ENCODE peak calls at places on chromosomes 11 and 22, in five cellular contexts. One of them, this sample, is unnamed. For H3K27me3, the result is how much of the 10 kb centered on the place peaks cover.

GRCh38 chr11:65891180-65892136 is 985 bp downstream of the CCDC85B start:
- DNase-seq in tibial nerve: no peak
- DNase-seq in psoas muscle: peak
- DNase-seq in foreskin keratinocyte: no peak
- DNase-seq in esophagus squamous epithelium: no peak
- DNase-seq in this sample: no peak

GRCh38 chr11:11782532-11783110 is 59.2 kb upstream of the USP47 start:
- DNase-seq in tibial nerve: no peak
- DNase-seq in psoas muscle: no peak
- DNase-seq in foreskin keratinocyte: no peak
- DNase-seq in esophagus squamous epithelium: no peak
- DNase-seq in this sample: no peak

GRCh38 chr11:23336961-23337360 is 476.7 kb upstream of the CCDC179 start:
- DNase-seq in tibial nerve: no peak
- DNase-seq in psoas muscle: no peak
- DNase-seq in foreskin keratinocyte: no peak
- DNase-seq in esophagus squamous epithelium: no peak
- DNase-seq in this sample: no peak

GRCh38 chr11:10916674-10917073 is 58.8 kb upstream of the ZBED5 start:
- DNase-seq in tibial nerve: no peak
- DNase-seq in psoas muscle: no peak
- DNase-seq in foreskin keratinocyte: no peak
- DNase-seq in esophagus squamous epithelium: no peak
- DNase-seq in this sample: no peak

GRCh38 chr22:50218996-50219727 is 18.4 kb downstream of the SELENOO start:
- DNase-seq in tibial nerve: peak
- DNase-seq in psoas muscle: peak
- DNase-seq in foreskin keratinocyte: peak
- DNase-seq in esophagus squamous epithelium: no peak
- DNase-seq in this sample: peak

GRCh38 chr22:49298834-49299750 is 528.6 kb downstream of the BRD1 start:
- DNase-seq in tibial nerve: no peak
- DNase-seq in psoas muscle: no peak
- DNase-seq in foreskin keratinocyte: no peak
- DNase-seq in esophagus squamous epithelium: no peak
- DNase-seq in this sample: no peak

GRCh38 chr22:46673205-46673604 is 53.0 kb downstream of the GRAMD4 start:
- DNase-seq in tibial nerve: no peak
- DNase-seq in psoas muscle: no peak
- DNase-seq in foreskin keratinocyte: no peak
- DNase-seq in esophagus squamous epithelium: no peak
- DNase-seq in this sample: no peak

GRCh38 chr22:38025514-38025913 is 31.7 kb upstream of the PICK1 start:
- DNase-seq in tibial nerve: no peak
- DNase-seq in psoas muscle: no peak
- DNase-seq in foreskin keratinocyte: no peak
- DNase-seq in esophagus squamous epithelium: no peak
- DNase-seq in this sample: no peak

GRCh38 chr11:11806586-11806985 is 35.2 kb upstream of the USP47 start:
- DNase-seq in tibial nerve: no peak
- DNase-seq in psoas muscle: no peak
- DNase-seq in foreskin keratinocyte: no peak
- DNase-seq in esophagus squamous epithelium: no peak
- DNase-seq in this sample: no peak

GRCh38 chr11:95076416-95076815 is 9.7 kb downstream of the SRSF8 start:
- DNase-seq in tibial nerve: peak
- DNase-seq in psoas muscle: no peak
- DNase-seq in foreskin keratinocyte: peak
- DNase-seq in esophagus squamous epithelium: no peak
- DNase-seq in this sample: no peak

GRCh38 chr11:74269161-74269809 is 42.2 kb downstream of the P4HA3 start:
- DNase-seq in tibial nerve: no peak
- DNase-seq in psoas muscle: no peak
- DNase-seq in foreskin keratinocyte: no peak
- DNase-seq in esophagus squamous epithelium: no peak
- DNase-seq in this sample: no peak

GRCh38 chr22:42202669-42203068 is 67.8 kb downstream of the TCF20 start:
- DNase-seq in tibial nerve: no peak
- DNase-seq in psoas muscle: no peak
- DNase-seq in foreskin keratinocyte: no peak
- DNase-seq in esophagus squamous epithelium: no peak
- DNase-seq in this sample: no peak

GRCh38 chr22:48321986-48322545 is 1505.6 kb downstream of the BRD1 start:
- DNase-seq in tibial nerve: no peak
- DNase-seq in psoas muscle: peak
- DNase-seq in foreskin keratinocyte: no peak
- DNase-seq in esophagus squamous epithelium: no peak
- DNase-seq in this sample: no peak

GRCh38 chr22:48261706-48262105 is 1499.3 kb downstream of the TBC1D22A start:
- DNase-seq in tibial nerve: no peak
- DNase-seq in psoas muscle: no peak
- DNase-seq in foreskin keratinocyte: no peak
- DNase-seq in esophagus squamous epithelium: no peak
- DNase-seq in this sample: no peak

GRCh38 chr11:11022126-11022730 is 164.4 kb upstream of the ZBED5 start:
- DNase-seq in tibial nerve: peak
- DNase-seq in psoas muscle: no peak
- DNase-seq in foreskin keratinocyte: no peak
- DNase-seq in esophagus squamous epithelium: no peak
- DNase-seq in this sample: no peak

GRCh38 chr11:118806400-118806799 is 15.4 kb upstream of the DDX6 start:
- DNase-seq in tibial nerve: no peak
- DNase-seq in psoas muscle: no peak
- DNase-seq in foreskin keratinocyte: no peak
- DNase-seq in esophagus squamous epithelium: no peak
- DNase-seq in this sample: no peak

GRCh38 chr11:34624069-34624468 is 3.2 kb downstream of the EHF start:
- DNase-seq in tibial nerve: no peak
- DNase-seq in psoas muscle: no peak
- DNase-seq in foreskin keratinocyte: no peak
- DNase-seq in esophagus squamous epithelium: no peak
- DNase-seq in this sample: no peak

GRCh38 chr11:96388891-96389603 is 665 bp downstream of the CCDC82 start:
- DNase-seq in tibial nerve: no peak
- DNase-seq in psoas muscle: no peak
- DNase-seq in foreskin keratinocyte: peak
- DNase-seq in esophagus squamous epithelium: no peak
- DNase-seq in this sample: no peak

GRCh38 chr11:10975287-10975721 is 117.5 kb upstream of the ZBED5 start:
- DNase-seq in tibial nerve: no peak
- DNase-seq in psoas muscle: no peak
- DNase-seq in foreskin keratinocyte: no peak
- DNase-seq in esophagus squamous epithelium: no peak
- DNase-seq in this sample: no peak

DNA sequence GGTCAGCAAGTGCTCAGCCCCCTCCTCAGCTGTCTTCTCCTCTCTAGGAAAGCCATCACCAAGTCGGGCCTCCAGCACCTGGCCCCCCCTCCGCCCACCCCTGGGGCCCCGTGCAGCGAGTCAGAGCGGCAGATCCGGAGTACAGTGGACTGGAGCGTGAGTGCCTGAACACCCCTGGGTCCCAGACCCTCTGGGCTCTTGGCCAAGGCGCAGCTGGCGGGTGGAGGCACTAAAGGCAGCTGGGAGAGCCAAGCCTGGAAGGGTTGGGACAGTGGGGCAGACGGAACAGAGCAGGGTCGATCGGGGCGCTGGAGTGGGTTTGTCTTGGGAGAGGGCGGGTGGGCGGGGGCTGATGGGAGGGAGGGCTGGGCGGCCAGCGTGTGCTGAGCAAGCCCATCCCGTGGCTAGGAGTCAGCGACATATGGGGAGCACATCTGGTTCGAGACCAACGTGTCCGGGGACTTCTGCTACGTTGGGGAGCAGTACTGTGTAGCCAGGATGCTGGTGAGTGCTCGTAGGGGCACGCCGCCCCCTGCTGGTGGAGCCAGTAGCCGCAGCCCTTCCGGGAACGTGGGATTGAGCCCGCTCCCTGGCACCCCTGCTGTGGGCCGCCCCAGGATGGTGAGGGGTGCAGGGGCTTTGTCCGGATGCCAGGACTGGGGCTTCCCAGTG is 14.1 kb upstream of the MDK start:
- DNase-seq in tibial nerve: peak
- DNase-seq in psoas muscle: peak
- DNase-seq in foreskin keratinocyte: no peak
- DNase-seq in esophagus squamous epithelium: no peak
- DNase-seq in this sample: no peak
- H3K27me3 ChIP-seq in tibial nerve: under half
- H3K27me3 ChIP-seq in psoas muscle: under half
- H3K27me3 ChIP-seq in foreskin keratinocyte: under half
- H3K27me3 ChIP-seq in esophagus squamous epithelium: under half
- H3K27me3 ChIP-seq in this sample: under half

GRCh38 chr11:70271635-70271953 is 1.1 kb downstream of the PPFIA1 start:
- DNase-seq in tibial nerve: no peak
- DNase-seq in psoas muscle: no peak
- DNase-seq in foreskin keratinocyte: no peak
- DNase-seq in esophagus squamous epithelium: no peak
- DNase-seq in this sample: no peak

GRCh38 chr11:70268526-70268925 is 2.0 kb upstream of the PPFIA1 start:
- DNase-seq in tibial nerve: no peak
- DNase-seq in psoas muscle: no peak
- DNase-seq in foreskin keratinocyte: no peak
- DNase-seq in esophagus squamous epithelium: no peak
- DNase-seq in this sample: no peak

GRCh38 chr11:70272009-70272408 is 1.5 kb downstream of the PPFIA1 start:
- DNase-seq in tibial nerve: no peak
- DNase-seq in psoas muscle: no peak
- DNase-seq in foreskin keratinocyte: no peak
- DNase-seq in esophagus squamous epithelium: no peak
- DNase-seq in this sample: no peak

GRCh38 chr11:70270877-70271634 is 566 bp downstream of the PPFIA1 start:
- DNase-seq in tibial nerve: no peak
- DNase-seq in psoas muscle: peak
- DNase-seq in foreskin keratinocyte: no peak
- DNase-seq in esophagus squamous epithelium: no peak
- DNase-seq in this sample: peak

DNA sequence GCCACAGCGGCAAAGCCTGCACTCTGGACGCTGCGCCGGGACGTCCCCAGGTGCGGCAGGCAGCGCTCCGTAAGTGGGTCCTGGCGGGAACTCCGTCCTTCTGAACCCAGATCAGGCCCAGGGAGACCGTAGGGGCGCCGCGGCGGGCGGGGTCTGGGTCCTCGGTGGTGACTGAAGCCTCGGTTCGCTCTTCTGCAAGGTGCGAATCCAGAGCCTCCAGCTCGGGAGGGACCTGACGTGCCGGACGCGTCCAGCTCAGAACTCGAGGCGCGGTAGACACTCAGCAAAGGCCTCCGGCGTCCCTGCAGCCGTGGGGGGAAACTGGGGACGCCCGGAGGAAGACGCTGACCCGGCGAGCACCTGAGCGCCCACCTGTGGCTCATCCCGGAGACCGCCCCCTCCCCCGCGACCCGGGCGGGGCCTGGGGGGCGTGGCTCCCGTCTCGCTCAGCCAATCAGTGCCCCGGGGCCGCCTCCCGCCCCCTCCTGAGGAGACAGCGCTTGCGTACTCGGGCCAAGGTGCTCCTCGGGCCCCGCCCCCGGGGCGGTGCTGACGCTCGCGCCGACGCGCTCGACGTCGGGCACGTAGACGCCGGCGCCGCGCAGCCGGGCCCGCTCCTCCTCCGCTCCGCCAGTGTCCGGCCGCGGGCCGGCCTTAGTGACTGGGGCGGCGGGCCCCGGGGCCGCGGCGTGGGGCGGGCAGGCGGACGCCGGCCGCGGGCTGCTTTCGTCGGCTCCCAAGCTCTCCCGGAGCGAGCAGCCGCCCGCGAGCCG is at the start of gene PPFIA1:
- DNase-seq in tibial nerve: peak
- DNase-seq in psoas muscle: peak
- DNase-seq in foreskin keratinocyte: peak
- DNase-seq in esophagus squamous epithelium: peak
- DNase-seq in this sample: peak
- TF ChIP-seq CTCF in tibial nerve: no peak
- TF ChIP-seq CTCF in psoas muscle: no peak
- TF ChIP-seq CTCF in foreskin keratinocyte: peak
- TF ChIP-seq CTCF in esophagus squamous epithelium: no peak
- TF ChIP-seq CTCF in this sample: no peak

GRCh38 chr11:70592641-70593165 is 194.4 kb downstream of the CTTN start:
- DNase-seq in tibial nerve: no peak
- DNase-seq in psoas muscle: peak
- DNase-seq in foreskin keratinocyte: no peak
- DNase-seq in esophagus squamous epithelium: no peak
- DNase-seq in this sample: no peak
- H3K27me3 ChIP-seq in tibial nerve: under half
- H3K27me3 ChIP-seq in psoas muscle: under half
- H3K27me3 ChIP-seq in foreskin keratinocyte: under half
- H3K27me3 ChIP-seq in esophagus squamous epithelium: under half
- H3K27me3 ChIP-seq in this sample: under half

DNA sequence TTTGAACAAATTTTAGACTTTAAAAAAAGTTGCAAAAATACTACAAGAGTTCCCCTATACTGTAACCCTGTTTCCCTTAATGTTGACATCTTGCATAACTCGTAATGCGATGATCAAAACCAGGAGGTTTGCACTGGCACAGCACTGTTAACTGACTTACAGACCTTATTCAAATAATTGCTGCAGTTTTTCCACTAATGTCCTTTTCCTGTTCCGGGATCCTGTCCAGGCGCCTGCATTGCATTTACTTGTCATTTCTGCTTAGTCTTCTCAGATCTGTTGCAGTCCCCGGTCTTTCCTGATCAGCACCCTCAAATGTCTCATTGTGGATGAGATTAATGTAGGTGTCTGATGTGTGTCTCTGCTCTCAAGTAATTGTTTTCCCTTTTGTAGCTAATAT is 32.0 kb downstream of the APLP2 start:
- DNase-seq in tibial nerve: no peak
- DNase-seq in psoas muscle: no peak
- DNase-seq in foreskin keratinocyte: no peak
- DNase-seq in esophagus squamous epithelium: no peak
- DNase-seq in this sample: no peak
- TF ChIP-seq CTCF in tibial nerve: no peak
- TF ChIP-seq CTCF in psoas muscle: no peak
- TF ChIP-seq CTCF in foreskin keratinocyte: no peak
- TF ChIP-seq CTCF in esophagus squamous epithelium: no peak
- TF ChIP-seq CTCF in this sample: no peak

GRCh38 chr11:64670975-64671374 is 52.0 kb downstream of the NRXN2 start:
- DNase-seq in tibial nerve: no peak
- DNase-seq in psoas muscle: no peak
- DNase-seq in foreskin keratinocyte: no peak
- DNase-seq in esophagus squamous epithelium: no peak
- DNase-seq in this sample: no peak

GRCh38 chr11:64675417-64676252 is 47.4 kb downstream of the NRXN2 start:
- DNase-seq in tibial nerve: peak
- DNase-seq in psoas muscle: peak
- DNase-seq in foreskin keratinocyte: peak
- DNase-seq in esophagus squamous epithelium: no peak
- DNase-seq in this sample: no peak

GRCh38 chr11:64672875-64673274 is 50.1 kb downstream of the NRXN2 start:
- DNase-seq in tibial nerve: no peak
- DNase-seq in psoas muscle: no peak
- DNase-seq in foreskin keratinocyte: no peak
- DNase-seq in esophagus squamous epithelium: no peak
- DNase-seq in this sample: no peak

GRCh38 chr11:64674774-64675173 is 48.2 kb downstream of the NRXN2 start:
- DNase-seq in tibial nerve: no peak
- DNase-seq in psoas muscle: no peak
- DNase-seq in foreskin keratinocyte: no peak
- DNase-seq in esophagus squamous epithelium: no peak
- DNase-seq in this sample: no peak

GRCh38 chr11:64673279-64673678 is 49.7 kb downstream of the NRXN2 start:
- DNase-seq in tibial nerve: no peak
- DNase-seq in psoas muscle: no peak
- DNase-seq in foreskin keratinocyte: no peak
- DNase-seq in esophagus squamous epithelium: no peak
- DNase-seq in this sample: no peak
- H3K27me3 ChIP-seq in tibial nerve: under half
- H3K27me3 ChIP-seq in psoas muscle: under half
- H3K27me3 ChIP-seq in foreskin keratinocyte: half or more
- H3K27me3 ChIP-seq in esophagus squamous epithelium: under half
- H3K27me3 ChIP-seq in this sample: under half